ENCODE peak calls at places on chromosomes 1 and 21, in nine cellular contexts. One of them, this sample, is unnamed.

GRCh38 chr1:165628127-165628857 is 2.7 kb upstream of the MGST3 start:
- DNase-seq in pancreas: no peak
- DNase-seq in occipital lobe: no peak
- DNase-seq in left ventricle myocardium inferior: no peak
- DNase-seq in KBM-7: no peak
- DNase-seq in mucosa of descending colon: no peak
- DNase-seq in IMR-90: no peak
- DNase-seq in T1000: no peak
- DNase-seq in lung microvascular endothelial cell: no peak
- DNase-seq in this sample: no peak

GRCh38 chr1:233520510-233521191 is 93.3 kb upstream of the KCNK1 start:
- DNase-seq in occipital lobe: peak
- DNase-seq in pancreas: no peak
- DNase-seq in left ventricle myocardium inferior: no peak
- DNase-seq in T1000: peak
- DNase-seq in mucosa of descending colon: no peak
- DNase-seq in lung microvascular endothelial cell: no peak
- DNase-seq in KBM-7: no peak
- DNase-seq in IMR-90: no peak
- DNase-seq in this sample: no peak

GRCh38 chr1:20373286-20373685 is 82.6 kb downstream of the VWA5B1 start:
- DNase-seq in KBM-7: no peak
- DNase-seq in pancreas: no peak
- DNase-seq in occipital lobe: no peak
- DNase-seq in IMR-90: no peak
- DNase-seq in mucosa of descending colon: no peak
- DNase-seq in T1000: no peak
- DNase-seq in lung microvascular endothelial cell: no peak
- DNase-seq in left ventricle myocardium inferior: no peak
- DNase-seq in this sample: no peak

GRCh38 chr21:42847051-42847707 is 32.2 kb downstream of the WDR4 start:
- DNase-seq in pancreas: peak
- DNase-seq in lung microvascular endothelial cell: no peak
- DNase-seq in T1000: no peak
- DNase-seq in IMR-90: no peak
- DNase-seq in mucosa of descending colon: no peak
- DNase-seq in KBM-7: no peak
- DNase-seq in left ventricle myocardium inferior: peak
- DNase-seq in occipital lobe: no peak
- DNase-seq in this sample: no peak

GRCh38 chr1:25063591-25064416 is 133.7 kb upstream of the RUNX3 start:
- DNase-seq in pancreas: peak
- DNase-seq in T1000: no peak
- DNase-seq in occipital lobe: no peak
- DNase-seq in mucosa of descending colon: no peak
- DNase-seq in IMR-90: no peak
- DNase-seq in left ventricle myocardium inferior: no peak
- DNase-seq in KBM-7: no peak
- DNase-seq in lung microvascular endothelial cell: no peak
- DNase-seq in this sample: no peak

GRCh38 chr1:51549901-51550300 is 30.8 kb upstream of the EPS15 start:
- DNase-seq in occipital lobe: no peak
- DNase-seq in left ventricle myocardium inferior: no peak
- DNase-seq in T1000: no peak
- DNase-seq in IMR-90: no peak
- DNase-seq in mucosa of descending colon: no peak
- DNase-seq in KBM-7: no peak
- DNase-seq in lung microvascular endothelial cell: no peak
- DNase-seq in pancreas: no peak
- DNase-seq in this sample: no peak

GRCh38 chr1:219941179-219942118 is 13.1 kb upstream of the SLC30A10 start:
- DNase-seq in mucosa of descending colon: no peak
- DNase-seq in left ventricle myocardium inferior: no peak
- DNase-seq in pancreas: no peak
- DNase-seq in lung microvascular endothelial cell: no peak
- DNase-seq in T1000: no peak
- DNase-seq in IMR-90: no peak
- DNase-seq in occipital lobe: no peak
- DNase-seq in KBM-7: no peak
- DNase-seq in this sample: no peak

GRCh38 chr1:180027949-180028445 is 73.4 kb downstream of the CEP350 start:
- DNase-seq in left ventricle myocardium inferior: no peak
- DNase-seq in pancreas: no peak
- DNase-seq in occipital lobe: no peak
- DNase-seq in lung microvascular endothelial cell: peak
- DNase-seq in mucosa of descending colon: no peak
- DNase-seq in T1000: no peak
- DNase-seq in KBM-7: no peak
- DNase-seq in IMR-90: peak
- DNase-seq in this sample: peak

GRCh38 chr1:201190624-201191051 is at the start of gene IGFN1:
- DNase-seq in mucosa of descending colon: no peak
- DNase-seq in lung microvascular endothelial cell: no peak
- DNase-seq in occipital lobe: no peak
- DNase-seq in pancreas: peak
- DNase-seq in IMR-90: no peak
- DNase-seq in T1000: no peak
- DNase-seq in KBM-7: no peak
- DNase-seq in left ventricle myocardium inferior: no peak
- DNase-seq in this sample: no peak

GRCh38 chr1:57188169-57188568 is 222.4 kb upstream of the C8B start:
- DNase-seq in left ventricle myocardium inferior: no peak
- DNase-seq in mucosa of descending colon: no peak
- DNase-seq in occipital lobe: no peak
- DNase-seq in T1000: no peak
- DNase-seq in lung microvascular endothelial cell: no peak
- DNase-seq in pancreas: no peak
- DNase-seq in KBM-7: no peak
- DNase-seq in IMR-90: peak
- DNase-seq in this sample: no peak

GRCh38 chr1:209587778-209588177 is 4.3 kb downstream of the CAMK1G start:
- DNase-seq in left ventricle myocardium inferior: no peak
- DNase-seq in occipital lobe: no peak
- DNase-seq in IMR-90: no peak
- DNase-seq in lung microvascular endothelial cell: peak
- DNase-seq in pancreas: no peak
- DNase-seq in T1000: peak
- DNase-seq in mucosa of descending colon: no peak
- DNase-seq in KBM-7: no peak
- DNase-seq in this sample: no peak

GRCh38 chr1:36387141-36387949 is 1.6 kb upstream of the STK40 start:
- DNase-seq in left ventricle myocardium inferior: no peak
- DNase-seq in IMR-90: peak
- DNase-seq in pancreas: no peak
- DNase-seq in KBM-7: no peak
- DNase-seq in lung microvascular endothelial cell: peak
- DNase-seq in mucosa of descending colon: no peak
- DNase-seq in occipital lobe: no peak
- DNase-seq in T1000: peak
- DNase-seq in this sample: peak

GRCh38 chr1:196355206-196355786 is 252.9 kb downstream of the KCNT2 start:
- DNase-seq in mucosa of descending colon: peak
- DNase-seq in IMR-90: peak
- DNase-seq in lung microvascular endothelial cell: peak
- DNase-seq in KBM-7: peak
- DNase-seq in left ventricle myocardium inferior: no peak
- DNase-seq in pancreas: no peak
- DNase-seq in occipital lobe: no peak
- DNase-seq in T1000: no peak
- DNase-seq in this sample: peak

GRCh38 chr1:67771152-67771551 is 62.1 kb downstream of the GNG12 start:
- DNase-seq in pancreas: no peak
- DNase-seq in KBM-7: peak
- DNase-seq in mucosa of descending colon: no peak
- DNase-seq in lung microvascular endothelial cell: peak
- DNase-seq in IMR-90: peak
- DNase-seq in left ventricle myocardium inferior: no peak
- DNase-seq in T1000: peak
- DNase-seq in occipital lobe: no peak
- DNase-seq in this sample: peak

GRCh38 chr1:30879126-30879786 is 29.3 kb downstream of the SDC3 start:
- DNase-seq in KBM-7: no peak
- DNase-seq in mucosa of descending colon: no peak
- DNase-seq in left ventricle myocardium inferior: no peak
- DNase-seq in T1000: no peak
- DNase-seq in IMR-90: peak
- DNase-seq in occipital lobe: no peak
- DNase-seq in lung microvascular endothelial cell: no peak
- DNase-seq in pancreas: no peak
- DNase-seq in this sample: no peak

GRCh38 chr1:222369991-222370910 is 177.7 kb downstream of the HHIPL2 start:
- DNase-seq in lung microvascular endothelial cell: no peak
- DNase-seq in left ventricle myocardium inferior: no peak
- DNase-seq in T1000: peak
- DNase-seq in KBM-7: no peak
- DNase-seq in pancreas: no peak
- DNase-seq in mucosa of descending colon: no peak
- DNase-seq in occipital lobe: no peak
- DNase-seq in IMR-90: peak
- DNase-seq in this sample: peak

GRCh38 chr1:101769520-101769919 is 227.2 kb downstream of the OLFM3 start:
- DNase-seq in IMR-90: peak
- DNase-seq in mucosa of descending colon: peak
- DNase-seq in lung microvascular endothelial cell: peak
- DNase-seq in left ventricle myocardium inferior: no peak
- DNase-seq in occipital lobe: no peak
- DNase-seq in pancreas: no peak
- DNase-seq in T1000: no peak
- DNase-seq in KBM-7: peak
- DNase-seq in this sample: peak

GRCh38 chr1:111140680-111140967 is 601 bp downstream of the CEPT1 start:
- DNase-seq in occipital lobe: no peak
- DNase-seq in T1000: peak
- DNase-seq in pancreas: no peak
- DNase-seq in KBM-7: no peak
- DNase-seq in IMR-90: peak
- DNase-seq in mucosa of descending colon: peak
- DNase-seq in left ventricle myocardium inferior: no peak
- DNase-seq in lung microvascular endothelial cell: peak
- DNase-seq in this sample: peak

GRCh38 chr21:15731243-15731613 is 1.4 kb downstream of the USP25 start:
- DNase-seq in left ventricle myocardium inferior: no peak
- DNase-seq in IMR-90: no peak
- DNase-seq in lung microvascular endothelial cell: peak
- DNase-seq in occipital lobe: no peak
- DNase-seq in KBM-7: no peak
- DNase-seq in mucosa of descending colon: no peak
- DNase-seq in pancreas: no peak
- DNase-seq in T1000: no peak
- DNase-seq in this sample: no peak

This sample was measured in fibroblast of pulmonary artery.